ENCODE peak calls at places on chromosome 9, in nine cellular contexts. P is stimulated activated naive CD4-positive, alpha-beta T cell treated with Interleukin-2 at 50 U/mL for 16 hours; Q is activated CD4-positive, alpha-beta T cell treated with anti-CD3 and anti-CD28 coated beads for 48 hours; D is NCI-H524; Y is choroid plexus epithelial cell; L is GM12865; G is AG08396; W is stimulated activated CD8-positive, alpha-beta memory T cell treated with anti-CD3 and anti-CD28 coated beads, Interleukin-7, amount 100 ng/mL, for 24 hours; Z is activated CD8-positive, alpha-beta memory T cell treated with anti-CD3 and anti-CD28 coated beads for 24 hours. J is an unnamed sample.

GRCh38 chr9:126528967-126529366 is 84.8 kb upstream of the LMX1B start:
- DNase-seq in Q (no peak), Z (no peak), G (no peak), P (no peak), Y (no peak), D (no peak), W (no peak), L (no peak), J (no peak)

GRCh38 chr9:83238871-83239624 is 176.1 kb upstream of the RASEF start:
- DNase-seq in P (no peak), W (no peak), Q (no peak), L (no peak), G (no peak), Z (no peak), Y (peak), D (peak), J (no peak)

GRCh38 chr9:128118971-128119665 is 8.4 kb downstream of the PTGES2 start:
- DNase-seq in P (no peak), G (no peak), Q (no peak), W (no peak), Z (no peak), Y (no peak), L (no peak), D (peak), J (no peak)

GRCh38 chr9:83449981-83450380 is 88.2 kb downstream of the FRMD3 start:
- DNase-seq in L (no peak), G (no peak), D (no peak), P (no peak), W (no peak), Z (no peak), Y (no peak), Q (no peak), J (no peak)

GRCh38 chr9:78130004-78130403 is 98.4 kb upstream of the GNAQ start:
- DNase-seq in P (no peak), G (peak), Z (no peak), D (peak), L (no peak), W (no peak), Q (no peak), Y (peak), J (no peak)

GRCh38 chr9:94993141-94993820 is 266.8 kb downstream of the AOPEP start:
- DNase-seq in G (no peak), Q (no peak), P (no peak), Y (no peak), Z (no peak), L (no peak), W (no peak), D (no peak), J (no peak)

GRCh38 chr9:110799396-110799795 is 130.8 kb downstream of the MUSK start:
- DNase-seq in G (no peak), P (no peak), Y (no peak), D (no peak), Z (no peak), Q (no peak), W (no peak), L (no peak), J (no peak)

GRCh38 chr9:5326893-5327548 is 12.7 kb downstream of the RLN1 start:
- DNase-seq in L (no peak), D (no peak), Y (peak), Z (no peak), Q (peak), P (no peak), W (no peak), G (no peak), J (no peak)

GRCh38 chr9:92589918-92590317 is 54.1 kb upstream of the ECM2 start:
- DNase-seq in W (no peak), G (no peak), Y (peak), Q (no peak), D (no peak), Z (no peak), P (no peak), L (no peak), J (no peak)

GRCh38 chr9:117768740-117769400 is 64.7 kb downstream of the TLR4 start:
- DNase-seq in L (no peak), G (no peak), W (no peak), Z (no peak), Y (peak), D (no peak), P (no peak), Q (no peak), J (no peak)

GRCh38 chr9:112078432-112078831 is 96.7 kb downstream of the SUSD1 start:
- DNase-seq in Q (no peak), Z (no peak), W (no peak), G (no peak), D (no peak), P (no peak), L (peak), Y (no peak), J (peak)

GRCh38 chr9:89553451-89554020 is 51.3 kb upstream of the GADD45G start:
- DNase-seq in L (peak), G (no peak), W (no peak), P (no peak), D (no peak), Y (no peak), Q (no peak), Z (no peak), J (no peak)

GRCh38 chr9:122442568-122442967 is 35.2 kb downstream of the OR1J1 start:
- DNase-seq in Y (no peak), P (no peak), L (no peak), D (no peak), Q (no peak), W (no peak), Z (no peak), G (no peak), J (no peak)

GRCh38 chr9:113581865-113582697 is 118.6 kb downstream of the RGS3 start:
- DNase-seq in G (peak), Q (peak), Z (peak), D (no peak), P (peak), L (peak), W (peak), Y (peak), J (peak)

GRCh38 chr9:134181648-134182034 is 17.3 kb upstream of the RNU6ATAC start:
- DNase-seq in Z (no peak), G (no peak), Q (no peak), D (no peak), W (no peak), L (peak), Y (no peak), P (no peak), J (no peak)

GRCh38 chr9:14271078-14271673 is 42.8 kb downstream of the NFIB start:
- DNase-seq in W (no peak), L (no peak), Q (no peak), Y (peak), D (peak), G (no peak), Z (no peak), P (no peak), J (no peak)

GRCh38 chr9:112379177-112380101 is 469 bp upstream of the HSDL2 start:
- DNase-seq in D (peak), W (peak), Q (peak), Y (peak), Z (peak), L (peak), P (peak), G (peak), J (peak)

GRCh38 chr9:99485461-99485860 is 263.4 kb downstream of the SEC61B start:
- DNase-seq in Q (no peak), D (no peak), Z (no peak), W (no peak), Y (peak), L (no peak), G (no peak), P (no peak), J (no peak)

GRCh38 chr9:4784403-4784802 is 8.3 kb upstream of the RCL1 start:
- DNase-seq in G (no peak), Q (no peak), W (no peak), Z (no peak), D (no peak), Y (no peak), L (no peak), P (no peak), J (no peak)

GRCh38 chr9:88574993-88575392 is 40.0 kb downstream of the NXNL2 start:
- DNase-seq in L (no peak), Z (no peak), W (no peak), Y (no peak), Q (no peak), P (no peak), G (peak), D (no peak), J (no peak)

GRCh38 chr9:130138791-130139190 is 33.4 kb upstream of the NCS1 start:
- DNase-seq in Y (peak), Z (no peak), W (no peak), Q (peak), L (no peak), P (no peak), G (peak), D (no peak), J (no peak)

GRCh38 chr9:98698856-98699255 is 9.9 kb downstream of the GABBR2 start:
- DNase-seq in G (no peak), Q (no peak), D (no peak), Z (no peak), W (no peak), L (no peak), P (no peak), Y (no peak), J (no peak)

GRCh38 chr9:137804908-137805356 is 72.7 kb upstream of the CACNA1B start:
- DNase-seq in L (no peak), Y (no peak), P (no peak), Q (peak), Z (no peak), W (no peak), D (no peak), G (no peak), J (no peak)

GRCh38 chr9:75200892-75201470 is 112.7 kb downstream of the OSTF1 start:
- DNase-seq in Q (no peak), W (no peak), Z (no peak), P (no peak), L (peak), G (peak), D (no peak), Y (peak), J (peak)

GRCh38 chr9:70987986-70988385 is 133.4 kb downstream of the TRPM3 start:
- DNase-seq in G (peak), Q (no peak), Z (no peak), Y (peak), D (no peak), L (no peak), W (no peak), P (no peak), J (no peak)

GRCh38 chr9:121281614-121282291 is 13.8 kb downstream of the GSN start:
- DNase-seq in P (no peak), W (no peak), Q (no peak), G (no peak), Z (no peak), D (no peak), Y (peak), L (no peak), J (no peak)

GRCh38 chr9:130039504-130040147 is 3.4 kb downstream of the FNBP1 start:
- DNase-seq in L (peak), Q (no peak), D (no peak), W (no peak), G (no peak), P (no peak), Z (peak), Y (peak), J (peak)

GRCh38 chr9:96009690-96010477 is 134.4 kb downstream of the ERCC6L2 start:
- DNase-seq in Q (peak), Y (peak), G (no peak), W (no peak), P (peak), D (no peak), Z (no peak), L (peak), J (peak)

GRCh38 chr9:101362450-101362849 is 22.4 kb downstream of the BAAT start:
- DNase-seq in G (no peak), D (no peak), L (no peak), Z (no peak), P (no peak), Y (no peak), Q (no peak), W (no peak), J (no peak)